ENCODE peak calls at places on chromosomes 13 and 19, in five cellular contexts. D is SK-N-SH, B is HepG2, N is K562, J is GM12878. P is an unnamed sample.

GRCh38 chr19:38134538-38135149 is 89.4 kb downstream of the DPF1 start:
- DNase-seq in D (peak; percentile 65), B (peak; percentile 38), N (peak; percentile 75), J (no peak), P (peak; percentile 68)

GRCh38 chr19:38057954-38058690 is 151.1 kb downstream of the SIPA1L3 start:
- DNase-seq in D (peak; percentile 62), B (peak; percentile 58), N (no peak), J (no peak), P (no peak)

GRCh38 chr13:40120288-40120687 is 464.8 kb downstream of the COG6 start:
- DNase-seq in D (no peak), B (no peak), N (no peak), J (no peak), P (no peak)

GRCh38 chr19:10514211-10515145 is 2.8 kb downstream of the S1PR5 start:
- DNase-seq in D (peak; percentile 74), B (no peak), N (no peak), J (no peak), P (no peak)

GRCh38 chr13:60869941-60870613 is 473.1 kb downstream of the TDRD3 start:
- DNase-seq in D (no peak), B (no peak), N (no peak), J (no peak), P (no peak)

GRCh38 chr19:46035546-46035945 is 5.3 kb downstream of the IGFL4 start:
- DNase-seq in D (no peak), B (no peak), N (no peak), J (no peak), P (no peak)

GRCh38 chr13:43905435-43906031 is 25.8 kb downstream of the LACC1 start:
- DNase-seq in D (peak; percentile 63), B (peak; percentile 55), N (peak; percentile 22), J (no peak), P (peak; percentile 35)

GRCh38 chr13:80753951-80754350 is 413.0 kb upstream of the SPRY2 start:
- DNase-seq in D (no peak), B (no peak), N (no peak), J (no peak), P (no peak)

GRCh38 chr19:2064395-2064787 is 13.3 kb upstream of the MKNK2 start:
- DNase-seq in D (no peak), B (no peak), N (no peak), J (no peak), P (no peak)

GRCh38 chr19:48329167-48329891 is 4.0 kb downstream of the EMP3 start:
- DNase-seq in D (no peak), B (no peak), N (peak; percentile 37), J (peak; percentile 42), P (no peak)

GRCh38 chr19:16825312-16826168 is 3.7 kb upstream of the SIN3B start:
- DNase-seq in D (peak; percentile 33), B (no peak), N (no peak), J (no peak), P (no peak)

GRCh38 chr13:59425211-59425721 is 738.5 kb downstream of the DIAPH3 start:
- DNase-seq in D (no peak), B (no peak), N (no peak), J (no peak), P (no peak)

GRCh38 chr13:53920916-53921315 is 892.3 kb downstream of the OLFM4 start:
- DNase-seq in D (no peak), B (no peak), N (no peak), J (no peak), P (no peak)

GRCh38 chr19:50203281-50204080 is at the start of gene MYH14:
- DNase-seq in D (peak; percentile 82), B (peak; percentile 79), N (peak; percentile 96), J (no peak), P (peak; percentile 99)
- TF ChIP-seq FOXM1 in D (no peak), B (no peak), N (no peak), J (no peak), P (no peak)

GRCh38 chr19:29117926-29118325 is 95.0 kb downstream of the UQCRFS1 start:
- DNase-seq in D (no peak), B (no peak), N (no peak), J (no peak), P (no peak)
- TF ChIP-seq FOXM1 in D (no peak), B (no peak), N (no peak), J (no peak), P (no peak)

DNA sequence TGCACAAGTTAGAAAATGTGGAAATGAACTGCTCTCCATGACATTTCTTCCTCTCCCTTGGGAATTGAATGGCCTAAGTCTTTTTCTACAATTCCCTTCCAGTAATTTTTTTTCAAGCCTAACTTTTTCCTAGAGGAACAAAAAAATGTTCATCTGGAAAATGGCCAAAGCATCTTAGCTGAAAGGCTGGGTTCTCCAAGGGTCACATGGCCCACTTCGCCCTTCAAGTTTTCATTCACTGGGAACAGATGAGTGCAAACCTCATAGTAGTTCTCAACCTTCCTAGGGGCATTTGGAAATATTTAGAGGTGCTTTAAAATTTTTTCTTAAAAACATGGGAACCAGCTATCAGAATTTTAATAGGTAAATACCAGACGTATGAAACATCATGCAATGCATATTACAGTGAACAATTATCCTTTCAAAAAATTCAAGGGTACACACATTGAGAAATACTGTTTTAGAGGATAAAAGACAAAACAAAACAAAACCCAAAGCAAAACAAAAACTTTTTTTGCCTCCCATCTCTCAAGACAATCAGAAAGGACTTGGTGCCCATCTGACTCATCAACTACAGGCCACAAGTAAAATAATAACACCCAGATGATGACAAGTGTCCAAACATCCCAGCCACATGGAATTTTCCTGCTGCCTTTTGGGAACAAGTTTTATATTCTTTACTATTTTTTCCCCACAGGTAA is 208.8 kb downstream of the SLITRK6 start:
- DNase-seq in D (no peak), B (no peak), N (no peak), J (no peak), P (no peak)
- TF ChIP-seq FOXM1 in D (no peak), B (no peak), N (no peak), J (no peak), P (no peak)

DNA sequence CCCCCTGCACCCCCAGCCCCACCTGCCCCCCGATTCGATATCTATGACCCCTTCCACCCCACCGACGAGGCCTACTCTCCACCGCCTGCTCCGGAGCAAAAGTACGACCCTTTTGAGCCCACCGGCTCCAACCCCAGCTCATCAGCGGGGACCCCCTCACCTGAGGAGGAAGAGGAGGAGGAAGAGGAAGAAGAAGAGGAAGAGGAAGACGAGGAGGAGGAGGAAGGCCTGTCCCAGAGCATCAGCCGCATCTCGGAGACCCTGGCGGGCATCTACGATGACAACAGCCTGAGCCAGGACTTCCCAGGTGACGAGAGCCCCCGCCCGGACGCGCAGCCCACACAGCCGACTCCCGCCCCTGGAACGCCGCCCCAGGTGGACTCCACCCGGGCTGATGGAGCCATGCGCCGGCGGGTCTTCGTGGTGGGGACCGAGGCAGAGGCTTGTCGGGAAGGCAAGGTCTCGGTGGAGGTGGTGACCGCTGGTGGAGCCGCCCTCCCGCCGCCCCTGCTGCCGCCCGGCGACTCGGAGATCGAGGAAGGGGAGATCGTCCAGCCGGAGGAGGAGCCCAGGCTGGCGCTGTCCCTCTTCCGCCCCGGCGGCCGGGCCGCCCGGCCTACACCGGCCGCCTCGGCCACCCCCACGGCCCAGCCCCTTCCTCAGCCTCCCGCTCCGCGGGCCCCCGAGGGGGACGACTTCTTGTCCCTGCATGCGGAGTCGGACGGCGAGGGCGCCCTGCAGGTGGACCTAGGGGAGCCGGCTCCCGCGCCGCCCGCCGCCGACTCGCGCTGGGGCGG is 9.2 kb downstream of the SCAF1 start:
- DNase-seq in D (no peak), B (no peak), N (no peak), J (no peak), P (no peak)
- TF ChIP-seq FOXM1 in D (no peak), B (no peak), N (no peak), J (no peak), P (no peak)

GRCh38 chr19:29665826-29666633 is 769 bp downstream of the PLEKHF1 start:
- DNase-seq in D (peak; percentile 70), B (no peak), N (no peak), J (no peak), P (no peak)
- TF ChIP-seq FOXM1 in D (no peak), B (no peak), N (no peak), J (no peak), P (no peak)

GRCh38 chr13:91399189-91400093 is 1.0 kb downstream of the GPC5 start:
- DNase-seq in D (peak; percentile 10), B (no peak), N (no peak), J (no peak), P (no peak)

GRCh38 chr13:91400094-91400462 is 1.7 kb downstream of the GPC5 start:
- DNase-seq in D (no peak), B (no peak), N (no peak), J (no peak), P (no peak)

GRCh38 chr13:91398413-91399188 is at the start of gene GPC5:
- DNase-seq in D (peak; percentile 95), B (peak; percentile 15), N (peak; percentile 100), J (no peak), P (peak; percentile 100)

GRCh38 chr13:91405240-91405639 is 6.8 kb downstream of the GPC5 start:
- DNase-seq in D (no peak), B (no peak), N (no peak), J (peak; percentile 45), P (no peak)

GRCh38 chr13:91401916-91402315 is 3.5 kb downstream of the GPC5 start:
- DNase-seq in D (no peak), B (no peak), N (no peak), J (no peak), P (no peak)
- TF ChIP-seq FOXM1 in D (no peak), B (no peak), N (no peak), J (no peak), P (no peak)

P was measured in HEK293T.